ENCODE peak calls at places on chromosome X, in seven cellular contexts. X is SK-N-SH, B is mammary epithelial cell, F is stomach, V is heart left ventricle, S is right atrium auricular region, W is A549. E is an unnamed sample.

GRCh38 chrX:3545901-3546300 is 167.5 kb downstream of the PRKX start:
- DNase-seq in X (no peak), B (peak), F (no peak), V (no peak), S (no peak), W (no peak), E (no peak)

GRCh38 chrX:33336783-33337182 is 125.4 kb upstream of the DMD start:
- DNase-seq in X (no peak), B (peak), F (no peak), V (peak), S (no peak), W (no peak), E (no peak)

GRCh38 chrX:45758738-45759397 is 558.2 kb upstream of the DIPK2B start:
- DNase-seq in X (no peak), B (peak), F (no peak), V (no peak), S (no peak), W (no peak), E (no peak)

GRCh38 chrX:48897157-48897620 is 379 bp downstream of the TIMM17B start:
- DNase-seq in X (peak), B (peak), F (peak), V (peak), S (peak), W (peak), E (peak)

GRCh38 chrX:148633509-148633908 is 133.1 kb downstream of the AFF2 start:
- DNase-seq in X (no peak), B (no peak), F (no peak), V (no peak), S (no peak), W (no peak), E (no peak)

GRCh38 chrX:23382572-23382971 is 47.9 kb downstream of the PTCHD1 start:
- DNase-seq in X (no peak), B (no peak), F (no peak), V (no peak), S (no peak), W (no peak), E (no peak)

GRCh38 chrX:40383969-40384368 is 196.8 kb upstream of the ATP6AP2 start:
- DNase-seq in X (no peak), B (no peak), F (no peak), V (no peak), S (no peak), W (no peak), E (no peak)

GRCh38 chrX:150352581-150352980 is 10.5 kb upstream of the MAMLD1 start:
- DNase-seq in X (no peak), B (no peak), F (no peak), V (no peak), S (no peak), W (no peak), E (no peak)

GRCh38 chrX:133053854-133054565 is 42.9 kb downstream of the USP26 start:
- DNase-seq in X (no peak), B (peak), F (no peak), V (no peak), S (no peak), W (no peak), E (no peak)

GRCh38 chrX:17154001-17154400 is 207.5 kb downstream of the REPS2 start:
- DNase-seq in X (no peak), B (peak), F (no peak), V (no peak), S (no peak), W (no peak), E (no peak)

GRCh38 chrX:154082396-154083133 is 15.0 kb downstream of the MECP2 start:
- DNase-seq in X (no peak), B (peak), F (no peak), V (no peak), S (no peak), W (no peak), E (no peak)

GRCh38 chrX:121389976-121390709 is 342.7 kb downstream of the GLUD2 start:
- DNase-seq in X (no peak), B (peak), F (no peak), V (no peak), S (no peak), W (no peak), E (no peak)

GRCh38 chrX:108199691-108200090 is 108.1 kb downstream of the ATG4A start:
- DNase-seq in X (peak), B (peak), F (no peak), V (no peak), S (no peak), W (peak), E (no peak)

GRCh38 chrX:110944323-110944761 is 148.7 kb upstream of the CHRDL1 start:
- DNase-seq in X (peak), B (no peak), F (peak), V (no peak), S (no peak), W (no peak), E (no peak)

GRCh38 chrX:634306-634958 is 3.8 kb downstream of the SHOX start:
- DNase-seq in X (no peak), B (no peak), F (peak), V (no peak), S (no peak), W (no peak), E (peak)

GRCh38 chrX:118520206-118520857 is 24.7 kb downstream of the DOCK11 start:
- DNase-seq in X (no peak), B (peak), F (no peak), V (no peak), S (no peak), W (no peak), E (no peak)

GRCh38 chrX:30060718-30061117 is 154.6 kb upstream of the MAGEB2 start:
- DNase-seq in X (peak), B (peak), F (no peak), V (no peak), S (no peak), W (no peak), E (no peak)

GRCh38 chrX:109140463-109140862 is 341.4 kb downstream of the GUCY2F start:
- DNase-seq in X (no peak), B (no peak), F (no peak), V (no peak), S (no peak), W (no peak), E (no peak)

GRCh38 chrX:64192673-64193072 is 12.8 kb downstream of the AMER1 start:
- DNase-seq in X (no peak), B (no peak), F (no peak), V (no peak), S (no peak), W (no peak), E (no peak)

GRCh38 chrX:144586756-144587155 is 660.5 kb upstream of the SPANXN1 start:
- DNase-seq in X (no peak), B (peak), F (no peak), V (no peak), S (no peak), W (no peak), E (peak)

GRCh38 chrX:70500826-70501225 is 56.2 kb downstream of the DLG3 start:
- DNase-seq in X (no peak), B (no peak), F (no peak), V (no peak), S (no peak), W (no peak), E (no peak)

GRCh38 chrX:19627533-19627932 is 112.2 kb upstream of the MAP3K15 start:
- DNase-seq in X (no peak), B (peak), F (no peak), V (no peak), S (no peak), W (no peak), E (no peak)

GRCh38 chrX:19627081-19627480 is 111.8 kb upstream of the MAP3K15 start:
- DNase-seq in X (no peak), B (no peak), F (no peak), V (no peak), S (no peak), W (no peak), E (no peak)

GRCh38 chrX:19626230-19626629 is 110.9 kb upstream of the MAP3K15 start:
- DNase-seq in X (no peak), B (no peak), F (no peak), V (no peak), S (no peak), W (no peak), E (no peak)

GRCh38 chrX:19629541-19629940 is 114.2 kb upstream of the MAP3K15 start:
- DNase-seq in X (peak), B (no peak), F (no peak), V (no peak), S (no peak), W (no peak), E (no peak)

GRCh38 chrX:19628006-19628575 is 112.8 kb upstream of the MAP3K15 start:
- DNase-seq in X (no peak), B (no peak), F (no peak), V (no peak), S (no peak), W (no peak), E (no peak)
- H3K27ac ChIP-seq in X (peak), B (no peak), F (no peak), V (no peak), S (no peak), W (no peak), E (no peak)

DNA sequence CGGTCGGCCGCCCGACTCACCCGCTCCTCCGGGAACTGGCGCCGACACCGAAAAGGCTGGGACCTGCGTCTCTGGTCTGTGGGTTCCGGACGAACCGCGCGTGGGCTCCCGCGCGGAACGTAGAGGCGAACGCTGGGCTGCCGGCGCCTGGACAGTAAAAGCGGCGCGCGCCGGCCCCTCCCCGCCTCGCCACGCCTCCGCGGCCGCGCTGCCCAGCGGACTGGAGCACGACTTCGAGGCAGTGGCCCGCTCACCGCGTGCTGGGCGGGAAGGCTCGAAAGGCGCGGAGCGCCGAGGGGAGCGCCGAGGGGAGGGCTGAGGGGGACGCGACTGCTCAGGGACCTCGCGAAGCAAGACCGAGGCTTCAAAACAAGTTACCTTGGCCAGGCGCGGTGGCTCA is at the start of gene TAF7L:
- DNase-seq in X (peak), B (no peak), F (no peak), V (no peak), S (no peak), W (no peak), E (no peak)
- H3K4me3 ChIP-seq in X (no peak), B (no peak), F (peak), V (peak), S (no peak), W (no peak), E (no peak)

DNA sequence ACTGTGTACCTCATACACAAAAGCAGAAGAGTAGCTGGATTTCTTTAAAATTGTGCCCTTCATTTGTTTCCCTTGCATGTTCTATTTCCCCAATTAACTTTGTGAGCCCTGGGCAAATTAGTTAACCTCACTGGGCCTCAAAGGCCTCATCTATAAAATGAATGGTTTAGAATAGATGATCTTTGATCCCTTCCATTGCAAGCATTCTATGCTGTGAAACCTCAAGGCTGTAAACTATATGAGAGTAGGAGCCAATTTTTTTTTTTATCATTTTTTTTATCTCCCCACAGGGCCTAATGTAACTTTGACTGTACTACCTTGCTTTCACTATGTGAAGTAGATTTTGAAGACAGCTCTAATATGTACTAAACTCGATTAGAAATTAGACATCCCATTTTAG is 595.8 kb downstream of the RPA4 start:
- DNase-seq in X (no peak), B (no peak), F (no peak), V (no peak), S (no peak), W (no peak), E (no peak)
- H3K27ac ChIP-seq in X (no peak), B (no peak), F (no peak), V (no peak), S (no peak), W (no peak), E (no peak)

GRCh38 chrX:31233941-31234496 is 162.2 kb upstream of the FTHL17 start:
- DNase-seq in X (no peak), B (no peak), F (no peak), V (no peak), S (no peak), W (no peak), E (no peak)
- H3K4me3 ChIP-seq in X (no peak), B (no peak), F (no peak), V (no peak), S (no peak), W (no peak), E (no peak)

E was measured in spleen.